ENCODE peak calls at places on chromosomes 3 and 15, in ten cellular contexts. One of them, this sample, is unnamed.

GRCh38 chr3:17432237-17432636 is 310.2 kb downstream of the TBC1D5 start:
- DNase-seq in PC-9: no peak
- DNase-seq in mammary epithelial cell: no peak
- DNase-seq in body of pancreas: no peak
- DNase-seq in thoracic aorta: no peak
- DNase-seq in IMR-90: peak
- DNase-seq in cardiac muscle cell: no peak
- DNase-seq in tibial artery: no peak
- DNase-seq in H1: no peak
- DNase-seq in HFF-Myc: no peak
- DNase-seq in this sample: no peak

GRCh38 chr3:113746955-113747718 is at the start of gene ATP6V1A:
- DNase-seq in PC-9: peak
- DNase-seq in mammary epithelial cell: no peak
- DNase-seq in body of pancreas: peak
- DNase-seq in thoracic aorta: peak
- DNase-seq in IMR-90: no peak
- DNase-seq in cardiac muscle cell: peak
- DNase-seq in tibial artery: peak
- DNase-seq in H1: peak
- DNase-seq in HFF-Myc: no peak
- DNase-seq in this sample: no peak

GRCh38 chr3:129824926-129825541 is 68.5 kb downstream of the TMCC1 start:
- DNase-seq in PC-9: peak
- DNase-seq in mammary epithelial cell: peak
- DNase-seq in body of pancreas: peak
- DNase-seq in thoracic aorta: no peak
- DNase-seq in IMR-90: peak
- DNase-seq in cardiac muscle cell: peak
- DNase-seq in tibial artery: no peak
- DNase-seq in H1: peak
- DNase-seq in HFF-Myc: peak
- DNase-seq in this sample: peak

GRCh38 chr3:188266581-188267274 is 112.8 kb downstream of the LPP start:
- DNase-seq in PC-9: no peak
- DNase-seq in mammary epithelial cell: no peak
- DNase-seq in body of pancreas: peak
- DNase-seq in thoracic aorta: no peak
- DNase-seq in IMR-90: peak
- DNase-seq in cardiac muscle cell: no peak
- DNase-seq in tibial artery: peak
- DNase-seq in H1: no peak
- DNase-seq in HFF-Myc: no peak
- DNase-seq in this sample: no peak

GRCh38 chr15:74535388-74536084 is 5.5 kb upstream of the ARID3B start:
- DNase-seq in PC-9: no peak
- DNase-seq in mammary epithelial cell: peak
- DNase-seq in body of pancreas: no peak
- DNase-seq in thoracic aorta: no peak
- DNase-seq in IMR-90: peak
- DNase-seq in cardiac muscle cell: no peak
- DNase-seq in tibial artery: no peak
- DNase-seq in H1: no peak
- DNase-seq in HFF-Myc: no peak
- DNase-seq in this sample: no peak

GRCh38 chr3:172135766-172136729 is 96.7 kb downstream of the FNDC3B start:
- DNase-seq in PC-9: no peak
- DNase-seq in mammary epithelial cell: peak
- DNase-seq in body of pancreas: no peak
- DNase-seq in thoracic aorta: no peak
- DNase-seq in IMR-90: peak
- DNase-seq in cardiac muscle cell: no peak
- DNase-seq in tibial artery: no peak
- DNase-seq in H1: no peak
- DNase-seq in HFF-Myc: no peak
- DNase-seq in this sample: no peak

GRCh38 chr15:52196891-52197290 is 5.7 kb upstream of the GNB5 start:
- DNase-seq in PC-9: no peak
- DNase-seq in mammary epithelial cell: no peak
- DNase-seq in body of pancreas: no peak
- DNase-seq in thoracic aorta: no peak
- DNase-seq in IMR-90: no peak
- DNase-seq in cardiac muscle cell: no peak
- DNase-seq in tibial artery: no peak
- DNase-seq in H1: no peak
- DNase-seq in HFF-Myc: no peak
- DNase-seq in this sample: no peak

GRCh38 chr3:167110906-167111305 is 269.2 kb downstream of the ZBBX start:
- DNase-seq in PC-9: no peak
- DNase-seq in mammary epithelial cell: peak
- DNase-seq in body of pancreas: no peak
- DNase-seq in thoracic aorta: no peak
- DNase-seq in IMR-90: no peak
- DNase-seq in cardiac muscle cell: peak
- DNase-seq in tibial artery: no peak
- DNase-seq in H1: no peak
- DNase-seq in HFF-Myc: no peak
- DNase-seq in this sample: no peak

GRCh38 chr3:64954995-64955636 is 267.3 kb upstream of the ADAMTS9 start:
- DNase-seq in PC-9: no peak
- DNase-seq in mammary epithelial cell: no peak
- DNase-seq in body of pancreas: peak
- DNase-seq in thoracic aorta: peak
- DNase-seq in IMR-90: no peak
- DNase-seq in cardiac muscle cell: peak
- DNase-seq in tibial artery: peak
- DNase-seq in H1: no peak
- DNase-seq in HFF-Myc: no peak
- DNase-seq in this sample: peak

GRCh38 chr3:11498646-11499045 is 145.1 kb downstream of the VGLL4 start:
- DNase-seq in PC-9: peak
- DNase-seq in mammary epithelial cell: peak
- DNase-seq in body of pancreas: peak
- DNase-seq in thoracic aorta: no peak
- DNase-seq in IMR-90: peak
- DNase-seq in cardiac muscle cell: no peak
- DNase-seq in tibial artery: no peak
- DNase-seq in H1: no peak
- DNase-seq in HFF-Myc: no peak
- DNase-seq in this sample: no peak

GRCh38 chr3:107523361-107524213 is 825 bp downstream of the BBX start:
- DNase-seq in PC-9: peak
- DNase-seq in mammary epithelial cell: peak
- DNase-seq in body of pancreas: peak
- DNase-seq in thoracic aorta: no peak
- DNase-seq in IMR-90: peak
- DNase-seq in cardiac muscle cell: peak
- DNase-seq in tibial artery: peak
- DNase-seq in H1: peak
- DNase-seq in HFF-Myc: no peak
- DNase-seq in this sample: no peak

GRCh38 chr3:159775372-159775961 is 213.2 kb upstream of the IL12A start:
- DNase-seq in PC-9: peak
- DNase-seq in mammary epithelial cell: peak
- DNase-seq in body of pancreas: no peak
- DNase-seq in thoracic aorta: peak
- DNase-seq in IMR-90: peak
- DNase-seq in cardiac muscle cell: no peak
- DNase-seq in tibial artery: peak
- DNase-seq in H1: peak
- DNase-seq in HFF-Myc: peak
- DNase-seq in this sample: no peak

GRCh38 chr3:120436523-120437050 is 14.2 kb downstream of the FSTL1 start:
- DNase-seq in PC-9: no peak
- DNase-seq in mammary epithelial cell: no peak
- DNase-seq in body of pancreas: no peak
- DNase-seq in thoracic aorta: no peak
- DNase-seq in IMR-90: no peak
- DNase-seq in cardiac muscle cell: no peak
- DNase-seq in tibial artery: no peak
- DNase-seq in H1: no peak
- DNase-seq in HFF-Myc: no peak
- DNase-seq in this sample: no peak

GRCh38 chr3:66532613-66533012 is 31.8 kb upstream of the LRIG1 start:
- DNase-seq in PC-9: no peak
- DNase-seq in mammary epithelial cell: no peak
- DNase-seq in body of pancreas: no peak
- DNase-seq in thoracic aorta: no peak
- DNase-seq in IMR-90: no peak
- DNase-seq in cardiac muscle cell: no peak
- DNase-seq in tibial artery: no peak
- DNase-seq in H1: no peak
- DNase-seq in HFF-Myc: no peak
- DNase-seq in this sample: no peak
- H3K4me3 ChIP-seq in PC-9: no peak
- H3K4me3 ChIP-seq in mammary epithelial cell: no peak
- H3K4me3 ChIP-seq in body of pancreas: no peak
- H3K4me3 ChIP-seq in thoracic aorta: no peak
- H3K4me3 ChIP-seq in IMR-90: no peak
- H3K4me3 ChIP-seq in cardiac muscle cell: no peak
- H3K4me3 ChIP-seq in tibial artery: no peak
- H3K4me3 ChIP-seq in H1: no peak
- H3K4me3 ChIP-seq in HFF-Myc: no peak
- H3K4me3 ChIP-seq in this sample: no peak

DNA sequence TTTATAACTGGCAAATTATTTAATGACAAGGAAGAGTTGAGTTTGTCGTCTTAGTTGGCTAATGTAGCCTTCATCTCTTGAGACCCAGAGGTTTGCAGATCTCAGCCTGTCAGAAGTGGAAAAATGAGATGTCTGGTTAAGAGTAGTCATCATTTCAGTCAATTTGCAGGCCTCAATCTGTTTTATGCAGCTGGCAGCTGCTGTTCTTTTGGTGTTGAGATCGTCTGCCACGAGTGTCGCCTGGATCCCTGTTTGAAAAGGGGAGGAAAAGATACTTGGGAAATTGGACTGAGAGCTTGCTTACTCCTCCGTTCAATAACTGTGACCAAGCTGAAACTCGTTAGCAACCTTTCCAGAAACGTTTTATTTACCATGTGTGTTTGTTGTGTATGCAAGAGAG is 2.3 kb downstream of the PHLDB2 start:
- DNase-seq in PC-9: no peak
- DNase-seq in mammary epithelial cell: peak
- DNase-seq in body of pancreas: no peak
- DNase-seq in thoracic aorta: no peak
- DNase-seq in IMR-90: no peak
- DNase-seq in cardiac muscle cell: no peak
- DNase-seq in tibial artery: no peak
- DNase-seq in H1: no peak
- DNase-seq in HFF-Myc: no peak
- DNase-seq in this sample: no peak
- H3K4me3 ChIP-seq in PC-9: peak
- H3K4me3 ChIP-seq in mammary epithelial cell: peak
- H3K4me3 ChIP-seq in body of pancreas: no peak
- H3K4me3 ChIP-seq in thoracic aorta: peak
- H3K4me3 ChIP-seq in IMR-90: peak
- H3K4me3 ChIP-seq in cardiac muscle cell: peak
- H3K4me3 ChIP-seq in tibial artery: peak
- H3K4me3 ChIP-seq in H1: no peak
- H3K4me3 ChIP-seq in HFF-Myc: peak
- H3K4me3 ChIP-seq in this sample: no peak

GRCh38 chr15:31482122-31482922 is 155.7 kb downstream of the KLF13 start:
- DNase-seq in PC-9: no peak
- DNase-seq in mammary epithelial cell: no peak
- DNase-seq in body of pancreas: no peak
- DNase-seq in thoracic aorta: no peak
- DNase-seq in IMR-90: no peak
- DNase-seq in cardiac muscle cell: no peak
- DNase-seq in tibial artery: peak
- DNase-seq in H1: no peak
- DNase-seq in HFF-Myc: no peak
- DNase-seq in this sample: no peak

GRCh38 chr15:31483924-31484368 is 157.3 kb downstream of the KLF13 start:
- DNase-seq in PC-9: no peak
- DNase-seq in mammary epithelial cell: no peak
- DNase-seq in body of pancreas: no peak
- DNase-seq in thoracic aorta: no peak
- DNase-seq in IMR-90: no peak
- DNase-seq in cardiac muscle cell: no peak
- DNase-seq in tibial artery: peak
- DNase-seq in H1: peak
- DNase-seq in HFF-Myc: no peak
- DNase-seq in this sample: no peak

GRCh38 chr15:31484369-31484951 is 157.8 kb downstream of the KLF13 start:
- DNase-seq in PC-9: no peak
- DNase-seq in mammary epithelial cell: no peak
- DNase-seq in body of pancreas: no peak
- DNase-seq in thoracic aorta: no peak
- DNase-seq in IMR-90: no peak
- DNase-seq in cardiac muscle cell: no peak
- DNase-seq in tibial artery: peak
- DNase-seq in H1: no peak
- DNase-seq in HFF-Myc: no peak
- DNase-seq in this sample: no peak

GRCh38 chr15:31484986-31485385 is 158.4 kb downstream of the KLF13 start:
- DNase-seq in PC-9: no peak
- DNase-seq in mammary epithelial cell: no peak
- DNase-seq in body of pancreas: no peak
- DNase-seq in thoracic aorta: no peak
- DNase-seq in IMR-90: no peak
- DNase-seq in cardiac muscle cell: no peak
- DNase-seq in tibial artery: no peak
- DNase-seq in H1: no peak
- DNase-seq in HFF-Myc: no peak
- DNase-seq in this sample: no peak

GRCh38 chr15:31483053-31483923 is 156.7 kb downstream of the KLF13 start:
- DNase-seq in PC-9: no peak
- DNase-seq in mammary epithelial cell: no peak
- DNase-seq in body of pancreas: no peak
- DNase-seq in thoracic aorta: no peak
- DNase-seq in IMR-90: no peak
- DNase-seq in cardiac muscle cell: peak
- DNase-seq in tibial artery: peak
- DNase-seq in H1: peak
- DNase-seq in HFF-Myc: no peak
- DNase-seq in this sample: no peak
- H3K4me3 ChIP-seq in PC-9: no peak
- H3K4me3 ChIP-seq in mammary epithelial cell: no peak
- H3K4me3 ChIP-seq in body of pancreas: no peak
- H3K4me3 ChIP-seq in thoracic aorta: peak
- H3K4me3 ChIP-seq in IMR-90: peak
- H3K4me3 ChIP-seq in cardiac muscle cell: peak
- H3K4me3 ChIP-seq in tibial artery: peak
- H3K4me3 ChIP-seq in H1: peak
- H3K4me3 ChIP-seq in HFF-Myc: no peak
- H3K4me3 ChIP-seq in this sample: no peak

DNA sequence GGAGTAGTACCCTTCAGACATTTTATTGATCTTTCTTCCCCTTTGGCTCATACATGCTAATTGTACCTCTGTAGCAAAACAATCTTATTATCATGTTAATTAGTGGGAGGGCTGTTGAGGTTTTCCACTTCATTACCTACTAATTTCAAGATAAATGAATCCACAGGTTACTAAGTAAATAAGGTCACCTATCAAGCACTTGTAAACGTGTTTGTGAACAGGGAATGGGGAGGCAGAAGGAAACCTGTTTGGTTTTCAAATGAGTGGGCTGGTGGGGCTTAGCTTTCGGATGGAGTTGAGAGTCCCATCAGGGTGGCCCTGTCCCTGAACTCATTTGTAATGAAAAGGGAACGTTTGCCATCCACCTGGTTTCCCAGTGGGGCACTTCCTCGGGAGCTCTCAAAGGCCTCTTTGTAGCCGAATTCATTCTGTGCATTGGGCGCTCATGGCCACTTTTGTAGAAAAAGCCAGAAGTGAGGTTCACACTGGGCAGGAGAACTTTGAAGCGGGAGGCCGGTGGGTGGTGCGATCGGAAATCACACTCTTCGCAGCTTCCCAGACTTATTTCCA is 419.8 kb upstream of the NR2F2 start:
- DNase-seq in PC-9: no peak
- DNase-seq in mammary epithelial cell: no peak
- DNase-seq in body of pancreas: no peak
- DNase-seq in thoracic aorta: no peak
- DNase-seq in IMR-90: no peak
- DNase-seq in cardiac muscle cell: no peak
- DNase-seq in tibial artery: no peak
- DNase-seq in H1: peak
- DNase-seq in HFF-Myc: no peak
- DNase-seq in this sample: no peak
- H3K4me3 ChIP-seq in PC-9: no peak
- H3K4me3 ChIP-seq in mammary epithelial cell: no peak
- H3K4me3 ChIP-seq in body of pancreas: no peak
- H3K4me3 ChIP-seq in thoracic aorta: no peak
- H3K4me3 ChIP-seq in IMR-90: no peak
- H3K4me3 ChIP-seq in cardiac muscle cell: no peak
- H3K4me3 ChIP-seq in tibial artery: no peak
- H3K4me3 ChIP-seq in H1: no peak
- H3K4me3 ChIP-seq in HFF-Myc: no peak
- H3K4me3 ChIP-seq in this sample: no peak